ENCODE peak calls at places on chromosomes 5 and 9, in four cellular contexts. C is A549, B is uterus, D is IMR-90. G is an unnamed sample.

GRCh38 chr9:114671605-114672004 is 10.4 kb downstream of the TEX48 start:
- DNase-seq in B (no peak), C (no peak), D (no peak), G (no peak)

GRCh38 chr5:150763023-150763793 is 4.4 kb upstream of the DCTN4 start:
- DNase-seq in D (peak; percentile 67), C (no peak), B (peak; percentile 92), G (no peak)

GRCh38 chr5:172370648-172371248 is 83.6 kb downstream of the SH3PXD2B start:
- DNase-seq in D (peak; percentile 71), C (peak; percentile 23), B (no peak), G (peak; percentile 77)

GRCh38 chr9:137685035-137685885 is 66.5 kb downstream of the EHMT1 start:
- DNase-seq in C (no peak), D (peak; percentile 90), B (no peak), G (no peak)

GRCh38 chr5:54021413-54022155 is 288.8 kb downstream of the ARL15 start:
- DNase-seq in B (no peak), D (peak; percentile 42), C (no peak), G (peak; percentile 39)

GRCh38 chr9:107389617-107390071 is 99.9 kb downstream of the KLF4 start:
- DNase-seq in B (peak; percentile 68), C (no peak), D (peak; percentile 16), G (no peak)

GRCh38 chr9:76876098-76876497 is 29.8 kb downstream of the PRUNE2 start:
- DNase-seq in B (peak; percentile 40), D (peak; percentile 41), C (no peak), G (no peak)

GRCh38 chr5:84239509-84239908 is 145.2 kb downstream of the EDIL3 start:
- DNase-seq in D (peak; percentile 70), B (no peak), C (no peak), G (no peak)

GRCh38 chr5:174424219-174425053 is 299.9 kb upstream of the MSX2 start:
- DNase-seq in C (no peak), B (no peak), D (no peak), G (no peak)

GRCh38 chr5:178378527-178379484 is 146.2 kb upstream of the PHYKPL start:
- DNase-seq in B (no peak), D (peak; percentile 8), C (no peak), G (no peak)

GRCh38 chr9:135079676-135080075 is 7.8 kb upstream of the OLFM1 start:
- DNase-seq in D (no peak), C (no peak), B (no peak), G (no peak)

GRCh38 chr9:18492612-18493011 is 18.7 kb downstream of the ADAMTSL1 start:
- DNase-seq in B (no peak), C (no peak), D (no peak), G (no peak)

GRCh38 chr9:121700165-121700830 is 48.9 kb downstream of the DAB2IP start:
- DNase-seq in C (peak; percentile 57), D (peak; percentile 48), B (peak; percentile 68), G (peak; percentile 37)

GRCh38 chr5:140253985-140254384 is 48.9 kb downstream of the PFDN1 start:
- DNase-seq in B (no peak), D (no peak), C (no peak), G (no peak)

GRCh38 chr5:2205596-2205995 is 322.9 kb upstream of the IRX4 start:
- DNase-seq in C (no peak), D (no peak), B (no peak), G (no peak)

GRCh38 chr9:135905380-135906282 is 1.7 kb downstream of the CAMSAP1 start:
- DNase-seq in D (peak; percentile 38), C (no peak), B (no peak), G (peak; percentile 86)

GRCh38 chr9:22158275-22158674 is 149.2 kb upstream of the CDKN2B start:
- DNase-seq in B (no peak), D (peak; percentile 12), C (no peak), G (no peak)

GRCh38 chr9:93684161-93684765 is 107.9 kb downstream of the PHF2 start:
- DNase-seq in B (no peak), D (no peak), C (no peak), G (no peak)

GRCh38 chr5:76819851-76820280 is 1.0 kb downstream of the F2RL1 start:
- DNase-seq in B (no peak), D (no peak), C (peak; percentile 47), G (no peak)

GRCh38 chr9:124635285-124635684 is 128.1 kb upstream of the NR5A1 start:
- DNase-seq in C (no peak), B (no peak), D (no peak), G (peak; percentile 3)

GRCh38 chr5:994821-995220 is 13.8 kb upstream of the NKD2 start:
- DNase-seq in D (no peak), B (no peak), C (no peak), G (no peak)

GRCh38 chr5:76811214-76811613 is 7.6 kb upstream of the F2RL1 start:
- DNase-seq in B (no peak), D (peak; percentile 73), C (no peak), G (no peak)

GRCh38 chr5:132455614-132456115 is 34.9 kb downstream of the IRF1 start:
- DNase-seq in B (peak; percentile 11), D (no peak), C (no peak), G (no peak)

GRCh38 chr5:84706678-84707641 is 322.3 kb upstream of the EDIL3 start:
- DNase-seq in D (no peak), B (no peak), C (no peak), G (no peak)

DNA sequence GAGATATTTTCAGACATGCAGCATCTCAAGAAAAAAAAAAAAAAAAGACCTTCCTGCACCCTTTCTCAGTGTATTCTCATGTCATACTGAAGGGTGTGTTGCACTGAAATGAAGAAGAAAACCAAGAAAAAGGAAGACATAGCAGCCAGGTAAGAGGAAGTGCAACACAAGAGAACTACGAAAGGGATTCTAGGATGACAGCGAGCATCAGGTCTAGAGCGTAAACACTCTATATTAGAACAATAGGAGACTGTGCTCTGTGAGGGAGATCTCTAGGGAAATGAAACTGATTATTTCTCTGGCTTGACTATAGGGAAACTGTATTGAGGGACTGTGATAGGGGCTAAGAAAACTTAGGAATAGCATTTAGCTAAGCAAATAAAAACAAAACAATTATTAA is 30.0 kb downstream of the BTF3 start:
- DNase-seq in C (no peak), B (no peak), D (no peak), G (no peak)
- TF ChIP-seq CTCF in C (no peak), B (no peak), D (no peak), G (no peak)

GRCh38 chr5:14504332-14504727 is 77.3 kb upstream of the OTULINL start:
- DNase-seq in B (no peak), D (no peak), C (no peak), G (no peak)

GRCh38 chr5:14503681-14504331 is 77.8 kb upstream of the OTULINL start:
- DNase-seq in C (no peak), B (no peak), D (no peak), G (no peak)

GRCh38 chr5:14506661-14507060 is 74.9 kb upstream of the OTULINL start:
- DNase-seq in B (no peak), C (no peak), D (no peak), G (no peak)

GRCh38 chr5:14504816-14505215 is 76.8 kb upstream of the OTULINL start:
- DNase-seq in C (no peak), D (no peak), B (no peak), G (no peak)

DNA sequence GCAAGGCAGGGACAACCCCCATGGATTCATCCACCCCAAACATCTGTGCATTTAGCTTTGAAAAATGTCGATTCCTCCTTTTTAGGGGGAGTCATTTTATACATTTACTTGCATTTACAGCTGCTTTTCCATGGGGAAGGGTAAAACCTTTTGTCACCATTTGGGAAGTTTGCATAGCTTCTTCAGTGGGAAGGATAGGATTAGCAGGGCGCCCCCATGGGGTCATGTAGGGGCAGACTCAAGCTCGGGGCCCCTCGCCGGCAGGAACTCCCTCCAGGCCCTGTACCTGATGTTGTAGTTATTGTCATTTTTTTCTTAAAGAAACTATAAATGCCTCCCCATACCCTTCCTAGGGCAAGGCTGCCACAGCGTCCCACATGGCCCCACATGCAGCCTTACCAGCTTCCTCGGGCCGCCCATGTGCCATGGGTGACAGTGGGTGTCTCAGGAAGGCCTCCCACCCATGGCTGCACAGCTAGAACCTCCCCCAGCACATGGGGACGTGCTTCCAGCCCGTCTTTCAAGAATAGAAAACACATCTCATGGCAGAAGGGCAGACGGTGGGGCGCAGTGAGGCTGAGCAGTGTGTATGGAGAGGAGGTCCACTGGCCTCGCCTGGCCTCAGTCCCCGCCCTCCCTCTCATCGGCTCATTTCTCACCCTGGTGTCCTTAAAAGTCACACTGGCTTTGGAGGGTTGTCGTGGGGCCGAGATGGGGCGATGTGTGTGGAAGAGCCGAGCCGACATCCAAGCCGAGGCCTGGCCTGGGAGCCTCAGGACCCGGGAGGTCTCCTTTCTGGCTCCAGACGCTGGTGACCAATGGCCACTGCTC is 76.1 kb upstream of the OTULINL start:
- DNase-seq in C (no peak), D (no peak), B (no peak), G (no peak)
- TF ChIP-seq CTCF in C (no peak), D (no peak), B (no peak), G (no peak)

GRCh38 chr5:142486581-142486980 is 161.8 kb upstream of the SPRY4 start:
- DNase-seq in B (no peak), D (peak; percentile 86), C (no peak), G (no peak)
- TF ChIP-seq CTCF in B (no peak), D (no peak), C (no peak), G (no peak)

GRCh38 chr5:105840800-105841199 is 1829.9 kb downstream of the EFNA5 start:
- DNase-seq in B (no peak), D (no peak), C (no peak), G (no peak)
- TF ChIP-seq CTCF in B (no peak), D (no peak), C (no peak), G (no peak)

GRCh38 chr5:34905564-34905963 is 9.7 kb downstream of the RAD1 start:
- DNase-seq in D (no peak), C (peak; percentile 27), B (no peak), G (no peak)
- TF ChIP-seq CTCF in D (peak; percentile 45), C (peak; percentile 69), B (peak; percentile 13), G (no peak)

GRCh38 chr9:131577005-131578000 is 32.0 kb downstream of the PRRT1B start:
- DNase-seq in D (no peak), B (no peak), C (no peak), G (no peak)
- TF ChIP-seq CTCF in D (no peak), B (no peak), C (no peak), G (no peak)